ENCODE peak calls at places on chromosome 17, in seven cellular contexts. N, F, G, J, D, P and M are unnamed samples.

GRCh38 chr17:79907855-79908254 is 68.6 kb upstream of the CBX4 start:
- DNase-seq in N (no peak), F (peak; percentile 52), G (peak; percentile 46), J (peak; percentile 28), D (no peak), P (no peak), M (no peak)

GRCh38 chr17:75832164-75832651 is 12.0 kb downstream of the UNC13D start:
- DNase-seq in N (no peak), F (peak; percentile 58), G (peak; percentile 94), J (peak; percentile 98), D (no peak), P (peak; percentile 38), M (no peak)

GRCh38 chr17:70308619-70309018 is 139.3 kb downstream of the KCNJ2 start:
- DNase-seq in N (no peak), F (no peak), G (no peak), J (no peak), D (no peak), P (no peak), M (no peak)

GRCh38 chr17:17445925-17446665 is 30.7 kb upstream of the MED9 start:
- DNase-seq in N (no peak), F (peak; percentile 85), G (peak; percentile 85), J (peak; percentile 96), D (no peak), P (peak; percentile 83), M (no peak)

GRCh38 chr17:56099649-56100048 is 53.6 kb upstream of the ANKFN1 start:
- DNase-seq in N (no peak), F (no peak), G (peak; percentile 8), J (no peak), D (no peak), P (no peak), M (no peak)

GRCh38 chr17:76688165-76688622 is 22.6 kb downstream of the MXRA7 start:
- DNase-seq in N (no peak), F (no peak), G (peak; percentile 30), J (peak; percentile 55), D (no peak), P (no peak), M (no peak)

GRCh38 chr17:49514374-49514738 is 19.3 kb downstream of the NGFR start:
- DNase-seq in N (no peak), F (peak; percentile 57), G (no peak), J (no peak), D (peak; percentile 63), P (no peak), M (no peak)

GRCh38 chr17:77736207-77736600 is 222.3 kb upstream of the TNRC6C start:
- DNase-seq in N (no peak), F (no peak), G (no peak), J (no peak), D (peak; percentile 67), P (no peak), M (peak; percentile 94)

GRCh38 chr17:62179525-62180161 is 114.6 kb upstream of the MED13 start:
- DNase-seq in N (no peak), F (no peak), G (peak; percentile 95), J (peak; percentile 98), D (no peak), P (no peak), M (no peak)

GRCh38 chr17:21301593-21302550 is 17.4 kb downstream of the MAP2K3 start:
- DNase-seq in N (no peak), F (no peak), G (no peak), J (no peak), D (no peak), P (no peak), M (no peak)

GRCh38 chr17:8122923-8123694 is 797 bp downstream of the HES7 start:
- DNase-seq in N (no peak), F (peak; percentile 40), G (no peak), J (peak; percentile 16), D (peak; percentile 79), P (no peak), M (no peak)

GRCh38 chr17:45342306-45342705 is 25.5 kb upstream of the MAP3K14 start:
- DNase-seq in N (no peak), F (no peak), G (no peak), J (no peak), D (peak; percentile 68), P (no peak), M (no peak)

GRCh38 chr17:83096401-83097220 is 17.2 kb downstream of the METRNL start:
- DNase-seq in N (no peak), F (no peak), G (no peak), J (no peak), D (no peak), P (peak; percentile 93), M (peak; percentile 66)

GRCh38 chr17:80861892-80862291 is 129.7 kb upstream of the CHMP6 start:
- DNase-seq in N (peak; percentile 25), F (no peak), G (no peak), J (no peak), D (no peak), P (no peak), M (peak; percentile 96)

GRCh38 chr17:15456972-15457722 is 10.3 kb downstream of the CDRT4 start:
- DNase-seq in N (no peak), F (peak; percentile 85), G (peak; percentile 61), J (peak; percentile 65), D (no peak), P (no peak), M (no peak)